ENCODE peak calls at places on chromosomes 6 and 20, in eight cellular contexts. One of them, this sample, is unnamed. For H3K27me3 and H3K36me3, the result is how much of the 10 kb centered on the place peaks cover.

GRCh38 chr6:37520926-37521325 is 21.2 kb upstream of the CCDC167 start:
- DNase-seq in neural progenitor cell: no peak
- DNase-seq in SJSA1: no peak
- DNase-seq in BJ: no peak
- DNase-seq in Panc1: no peak
- DNase-seq in transverse colon: no peak
- DNase-seq in fibroblast of lung: no peak
- DNase-seq in CD8-positive, alpha-beta memory T cell: no peak
- DNase-seq in this sample: no peak

GRCh38 chr6:54801244-54801643 is 45.3 kb upstream of the FAM83B start:
- DNase-seq in neural progenitor cell: no peak
- DNase-seq in SJSA1: no peak
- DNase-seq in fibroblast of lung: no peak
- DNase-seq in Panc1: no peak
- DNase-seq in BJ: no peak
- DNase-seq in CD8-positive, alpha-beta memory T cell: no peak
- DNase-seq in transverse colon: no peak
- DNase-seq in this sample: no peak

GRCh38 chr6:7617954-7618764 is 28.2 kb downstream of the SNRNP48 start:
- DNase-seq in Panc1: no peak
- DNase-seq in SJSA1: peak
- DNase-seq in fibroblast of lung: peak
- DNase-seq in CD8-positive, alpha-beta memory T cell: no peak
- DNase-seq in neural progenitor cell: no peak
- DNase-seq in BJ: peak
- DNase-seq in transverse colon: peak
- DNase-seq in this sample: no peak

GRCh38 chr6:36858407-36858981 is 16.1 kb downstream of the PPIL1 start:
- DNase-seq in BJ: peak
- DNase-seq in transverse colon: no peak
- DNase-seq in CD8-positive, alpha-beta memory T cell: no peak
- DNase-seq in SJSA1: no peak
- DNase-seq in Panc1: no peak
- DNase-seq in fibroblast of lung: peak
- DNase-seq in neural progenitor cell: no peak
- DNase-seq in this sample: peak

GRCh38 chr6:56771189-56771588 is 128.5 kb upstream of the DST start:
- DNase-seq in SJSA1: no peak
- DNase-seq in transverse colon: no peak
- DNase-seq in Panc1: no peak
- DNase-seq in neural progenitor cell: no peak
- DNase-seq in CD8-positive, alpha-beta memory T cell: no peak
- DNase-seq in BJ: no peak
- DNase-seq in fibroblast of lung: no peak
- DNase-seq in this sample: no peak

GRCh38 chr6:112620832-112621569 is 273.9 kb downstream of the RFPL4B start:
- DNase-seq in CD8-positive, alpha-beta memory T cell: no peak
- DNase-seq in Panc1: no peak
- DNase-seq in SJSA1: no peak
- DNase-seq in BJ: no peak
- DNase-seq in fibroblast of lung: peak
- DNase-seq in neural progenitor cell: no peak
- DNase-seq in transverse colon: no peak
- DNase-seq in this sample: no peak

GRCh38 chr6:142773859-142774258 is 171.1 kb downstream of the HIVEP2 start:
- DNase-seq in fibroblast of lung: no peak
- DNase-seq in BJ: no peak
- DNase-seq in SJSA1: no peak
- DNase-seq in neural progenitor cell: no peak
- DNase-seq in Panc1: no peak
- DNase-seq in transverse colon: peak
- DNase-seq in CD8-positive, alpha-beta memory T cell: no peak
- DNase-seq in this sample: no peak

GRCh38 chr20:47357296-47358051 is 975 bp upstream of the ZMYND8 start:
- DNase-seq in transverse colon: peak
- DNase-seq in BJ: peak
- DNase-seq in SJSA1: peak
- DNase-seq in CD8-positive, alpha-beta memory T cell: peak
- DNase-seq in neural progenitor cell: peak
- DNase-seq in Panc1: no peak
- DNase-seq in fibroblast of lung: peak
- DNase-seq in this sample: peak

GRCh38 chr20:11921326-11921725 is 3.6 kb downstream of the BTBD3 start:
- DNase-seq in BJ: no peak
- DNase-seq in CD8-positive, alpha-beta memory T cell: no peak
- DNase-seq in transverse colon: no peak
- DNase-seq in neural progenitor cell: no peak
- DNase-seq in fibroblast of lung: peak
- DNase-seq in Panc1: no peak
- DNase-seq in SJSA1: no peak
- DNase-seq in this sample: no peak

GRCh38 chr6:38524436-38525145 is 115.1 kb downstream of the BTBD9 start:
- DNase-seq in SJSA1: peak
- DNase-seq in CD8-positive, alpha-beta memory T cell: no peak
- DNase-seq in fibroblast of lung: peak
- DNase-seq in transverse colon: no peak
- DNase-seq in Panc1: no peak
- DNase-seq in neural progenitor cell: no peak
- DNase-seq in BJ: no peak
- DNase-seq in this sample: no peak

GRCh38 chr20:32153156-32153665 is 43.7 kb downstream of the TM9SF4 start:
- DNase-seq in BJ: no peak
- DNase-seq in transverse colon: no peak
- DNase-seq in SJSA1: no peak
- DNase-seq in fibroblast of lung: no peak
- DNase-seq in neural progenitor cell: no peak
- DNase-seq in CD8-positive, alpha-beta memory T cell: no peak
- DNase-seq in Panc1: no peak
- DNase-seq in this sample: no peak

GRCh38 chr6:551405-551804 is 105.5 kb downstream of the HUS1B start:
- DNase-seq in Panc1: no peak
- DNase-seq in neural progenitor cell: peak
- DNase-seq in BJ: peak
- DNase-seq in transverse colon: no peak
- DNase-seq in fibroblast of lung: peak
- DNase-seq in CD8-positive, alpha-beta memory T cell: peak
- DNase-seq in SJSA1: peak
- DNase-seq in this sample: peak

DNA sequence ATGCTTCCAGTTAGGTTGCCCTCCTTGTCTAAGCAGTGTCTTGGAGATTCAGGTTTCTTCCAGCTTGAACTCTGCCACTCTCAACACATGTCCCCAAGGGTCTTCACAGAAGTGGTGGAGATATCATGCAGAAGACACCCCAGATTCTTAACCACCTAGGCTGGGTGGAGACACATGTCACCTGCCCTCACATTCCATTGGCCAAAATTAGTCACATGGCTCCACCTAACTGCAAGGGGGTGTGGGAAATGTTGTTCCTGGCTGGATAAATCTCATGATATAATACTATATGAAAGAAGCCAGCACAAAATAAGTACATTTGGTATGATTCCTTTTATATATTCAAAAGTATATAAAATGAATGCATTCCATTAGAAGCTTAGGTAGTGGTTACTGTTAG is 52.9 kb upstream of the SNRPB2 start:
- DNase-seq in SJSA1: no peak
- DNase-seq in neural progenitor cell: no peak
- DNase-seq in Panc1: no peak
- DNase-seq in fibroblast of lung: no peak
- DNase-seq in transverse colon: no peak
- DNase-seq in CD8-positive, alpha-beta memory T cell: no peak
- DNase-seq in BJ: no peak
- DNase-seq in this sample: no peak
- H3K4me3 ChIP-seq in SJSA1: no peak
- H3K4me3 ChIP-seq in neural progenitor cell: no peak
- H3K4me3 ChIP-seq in Panc1: no peak
- H3K4me3 ChIP-seq in fibroblast of lung: no peak
- H3K4me3 ChIP-seq in transverse colon: no peak
- H3K4me3 ChIP-seq in CD8-positive, alpha-beta memory T cell: no peak
- H3K4me3 ChIP-seq in BJ: no peak
- H3K4me3 ChIP-seq in this sample: no peak

GRCh38 chr20:57264908-57265648 is 1.4 kb downstream of the BMP7 start:
- DNase-seq in transverse colon: no peak
- DNase-seq in Panc1: no peak
- DNase-seq in neural progenitor cell: peak
- DNase-seq in SJSA1: no peak
- DNase-seq in BJ: no peak
- DNase-seq in CD8-positive, alpha-beta memory T cell: no peak
- DNase-seq in fibroblast of lung: no peak
- DNase-seq in this sample: peak

GRCh38 chr20:57262244-57263126 is 4.0 kb downstream of the BMP7 start:
- DNase-seq in SJSA1: no peak
- DNase-seq in transverse colon: no peak
- DNase-seq in neural progenitor cell: peak
- DNase-seq in fibroblast of lung: no peak
- DNase-seq in BJ: no peak
- DNase-seq in Panc1: no peak
- DNase-seq in CD8-positive, alpha-beta memory T cell: no peak
- DNase-seq in this sample: peak

GRCh38 chr20:57264151-57264792 is 2.2 kb downstream of the BMP7 start:
- DNase-seq in SJSA1: no peak
- DNase-seq in transverse colon: no peak
- DNase-seq in fibroblast of lung: no peak
- DNase-seq in Panc1: no peak
- DNase-seq in CD8-positive, alpha-beta memory T cell: no peak
- DNase-seq in neural progenitor cell: peak
- DNase-seq in BJ: no peak
- DNase-seq in this sample: peak

GRCh38 chr20:57263127-57263609 is 3.3 kb downstream of the BMP7 start:
- DNase-seq in transverse colon: no peak
- DNase-seq in Panc1: no peak
- DNase-seq in CD8-positive, alpha-beta memory T cell: no peak
- DNase-seq in fibroblast of lung: no peak
- DNase-seq in neural progenitor cell: peak
- DNase-seq in BJ: no peak
- DNase-seq in SJSA1: no peak
- DNase-seq in this sample: peak

DNA sequence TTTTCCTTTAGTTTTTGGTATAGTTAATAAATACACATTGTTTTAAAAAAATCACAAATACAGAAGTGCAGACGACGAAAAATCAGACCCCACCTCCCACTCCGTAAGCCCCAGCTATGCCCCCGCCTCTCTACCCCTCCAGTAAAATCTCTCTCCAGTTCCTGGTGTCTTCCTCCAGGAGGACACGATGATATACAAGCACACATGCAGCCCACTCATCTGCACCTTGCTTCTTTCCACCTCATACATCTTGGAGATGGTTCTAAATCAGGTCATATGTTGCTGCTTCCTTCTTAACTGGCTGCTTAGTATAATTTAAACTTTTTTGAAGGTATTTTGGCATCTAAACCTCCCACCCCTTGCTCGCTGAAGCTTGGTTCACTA is 2.7 kb downstream of the BMP7 start:
- DNase-seq in neural progenitor cell: no peak
- DNase-seq in BJ: no peak
- DNase-seq in Panc1: no peak
- DNase-seq in SJSA1: no peak
- DNase-seq in CD8-positive, alpha-beta memory T cell: no peak
- DNase-seq in fibroblast of lung: no peak
- DNase-seq in transverse colon: no peak
- DNase-seq in this sample: peak
- H3K27me3 ChIP-seq in neural progenitor cell: under half
- H3K27me3 ChIP-seq in BJ: under half
- H3K27me3 ChIP-seq in Panc1: under half
- H3K27me3 ChIP-seq in SJSA1: half or more
- H3K27me3 ChIP-seq in CD8-positive, alpha-beta memory T cell: under half
- H3K27me3 ChIP-seq in fibroblast of lung: under half
- H3K27me3 ChIP-seq in transverse colon: half or more
- H3K27me3 ChIP-seq in this sample: half or more

GRCh38 chr6:140660295-140660694 is 1285.8 kb upstream of the CITED2 start:
- DNase-seq in BJ: no peak
- DNase-seq in neural progenitor cell: no peak
- DNase-seq in fibroblast of lung: peak
- DNase-seq in SJSA1: no peak
- DNase-seq in transverse colon: no peak
- DNase-seq in Panc1: no peak
- DNase-seq in CD8-positive, alpha-beta memory T cell: no peak
- DNase-seq in this sample: no peak

GRCh38 chr6:140663772-140664171 is 1289.3 kb upstream of the CITED2 start:
- DNase-seq in Panc1: no peak
- DNase-seq in transverse colon: no peak
- DNase-seq in CD8-positive, alpha-beta memory T cell: no peak
- DNase-seq in SJSA1: no peak
- DNase-seq in fibroblast of lung: no peak
- DNase-seq in neural progenitor cell: no peak
- DNase-seq in BJ: no peak
- DNase-seq in this sample: no peak

GRCh38 chr6:140661691-140662090 is 1287.2 kb upstream of the CITED2 start:
- DNase-seq in fibroblast of lung: peak
- DNase-seq in transverse colon: no peak
- DNase-seq in BJ: no peak
- DNase-seq in Panc1: no peak
- DNase-seq in SJSA1: peak
- DNase-seq in CD8-positive, alpha-beta memory T cell: no peak
- DNase-seq in neural progenitor cell: no peak
- DNase-seq in this sample: no peak

GRCh38 chr6:140663094-140663493 is 1288.6 kb upstream of the CITED2 start:
- DNase-seq in fibroblast of lung: no peak
- DNase-seq in transverse colon: no peak
- DNase-seq in neural progenitor cell: no peak
- DNase-seq in CD8-positive, alpha-beta memory T cell: no peak
- DNase-seq in BJ: no peak
- DNase-seq in SJSA1: no peak
- DNase-seq in Panc1: no peak
- DNase-seq in this sample: no peak
- H3K36me3 ChIP-seq in fibroblast of lung: under half
- H3K36me3 ChIP-seq in transverse colon: under half
- H3K36me3 ChIP-seq in neural progenitor cell: under half
- H3K36me3 ChIP-seq in CD8-positive, alpha-beta memory T cell: under half
- H3K36me3 ChIP-seq in BJ: under half
- H3K36me3 ChIP-seq in SJSA1: under half
- H3K36me3 ChIP-seq in Panc1: under half
- H3K36me3 ChIP-seq in this sample: under half

GRCh38 chr20:46011631-46012482 is 3.1 kb downstream of the MMP9 start:
- DNase-seq in fibroblast of lung: peak
- DNase-seq in neural progenitor cell: peak
- DNase-seq in BJ: no peak
- DNase-seq in Panc1: no peak
- DNase-seq in SJSA1: peak
- DNase-seq in transverse colon: peak
- DNase-seq in CD8-positive, alpha-beta memory T cell: no peak
- DNase-seq in this sample: peak

GRCh38 chr20:46007671-46008070 is 1.0 kb upstream of the MMP9 start:
- DNase-seq in fibroblast of lung: no peak
- DNase-seq in Panc1: no peak
- DNase-seq in SJSA1: no peak
- DNase-seq in BJ: no peak
- DNase-seq in transverse colon: no peak
- DNase-seq in CD8-positive, alpha-beta memory T cell: no peak
- DNase-seq in neural progenitor cell: no peak
- DNase-seq in this sample: no peak

GRCh38 chr20:46012926-46013825 is 4.5 kb downstream of the MMP9 start:
- DNase-seq in neural progenitor cell: no peak
- DNase-seq in BJ: no peak
- DNase-seq in transverse colon: no peak
- DNase-seq in Panc1: no peak
- DNase-seq in fibroblast of lung: no peak
- DNase-seq in SJSA1: no peak
- DNase-seq in CD8-positive, alpha-beta memory T cell: no peak
- DNase-seq in this sample: no peak

GRCh38 chr20:46009847-46010246 is 1.1 kb downstream of the MMP9 start:
- DNase-seq in SJSA1: no peak
- DNase-seq in neural progenitor cell: peak
- DNase-seq in CD8-positive, alpha-beta memory T cell: no peak
- DNase-seq in Panc1: no peak
- DNase-seq in transverse colon: no peak
- DNase-seq in BJ: no peak
- DNase-seq in fibroblast of lung: no peak
- DNase-seq in this sample: no peak

GRCh38 chr20:46010491-46011405 is 2.0 kb downstream of the MMP9 start:
- DNase-seq in transverse colon: no peak
- DNase-seq in fibroblast of lung: no peak
- DNase-seq in SJSA1: no peak
- DNase-seq in neural progenitor cell: peak
- DNase-seq in BJ: no peak
- DNase-seq in CD8-positive, alpha-beta memory T cell: peak
- DNase-seq in Panc1: no peak
- DNase-seq in this sample: peak
- H3K4me3 ChIP-seq in transverse colon: no peak
- H3K4me3 ChIP-seq in fibroblast of lung: no peak
- H3K4me3 ChIP-seq in SJSA1: no peak
- H3K4me3 ChIP-seq in neural progenitor cell: no peak
- H3K4me3 ChIP-seq in BJ: no peak
- H3K4me3 ChIP-seq in CD8-positive, alpha-beta memory T cell: peak
- H3K4me3 ChIP-seq in Panc1: peak
- H3K4me3 ChIP-seq in this sample: no peak

This sample was measured in H7.